ENCODE peak calls at places on chromosomes 11 and 22, in six cellular contexts. One of them, this sample, is unnamed.

GRCh38 chr11:115190196-115190595 is 314.0 kb downstream of the CADM1 start:
- DNase-seq in K562: no peak
- DNase-seq in HepG2: no peak
- DNase-seq in H1: no peak
- DNase-seq in HCT116: no peak
- DNase-seq in GM12878: no peak
- DNase-seq in this sample: no peak

GRCh38 chr11:126990716-126991480 is 9.7 kb downstream of the KIRREL3 start:
- DNase-seq in K562: no peak
- DNase-seq in HepG2: no peak
- DNase-seq in H1: no peak
- DNase-seq in HCT116: no peak
- DNase-seq in GM12878: no peak
- DNase-seq in this sample: no peak

GRCh38 chr11:2074266-2074825 is 64.8 kb downstream of the IGF2 start:
- DNase-seq in K562: peak
- DNase-seq in HepG2: no peak
- DNase-seq in H1: no peak
- DNase-seq in HCT116: no peak
- DNase-seq in GM12878: no peak
- DNase-seq in this sample: peak

GRCh38 chr11:36131719-36132349 is 157.4 kb downstream of the COMMD9 start:
- DNase-seq in K562: peak
- DNase-seq in HepG2: peak
- DNase-seq in H1: no peak
- DNase-seq in HCT116: no peak
- DNase-seq in GM12878: no peak
- DNase-seq in this sample: peak

GRCh38 chr11:1869427-1870325 is 16.8 kb downstream of the LSP1 start:
- DNase-seq in K562: peak
- DNase-seq in HepG2: peak
- DNase-seq in H1: no peak
- DNase-seq in HCT116: no peak
- DNase-seq in GM12878: no peak
- DNase-seq in this sample: no peak

GRCh38 chr11:72039108-72039850 is 40.6 kb downstream of the IL18BP start:
- DNase-seq in K562: no peak
- DNase-seq in HepG2: no peak
- DNase-seq in H1: no peak
- DNase-seq in HCT116: no peak
- DNase-seq in GM12878: no peak
- DNase-seq in this sample: no peak

GRCh38 chr11:131666006-131666405 is 295.6 kb downstream of the NTM start:
- DNase-seq in K562: no peak
- DNase-seq in HepG2: no peak
- DNase-seq in H1: no peak
- DNase-seq in HCT116: no peak
- DNase-seq in GM12878: no peak
- DNase-seq in this sample: no peak

GRCh38 chr11:17979770-17980371 is 33.0 kb downstream of the SERGEF start:
- DNase-seq in K562: peak
- DNase-seq in HepG2: peak
- DNase-seq in H1: no peak
- DNase-seq in HCT116: no peak
- DNase-seq in GM12878: no peak
- DNase-seq in this sample: peak

GRCh38 chr22:17997456-17997855 is 26.9 kb downstream of the MICAL3 start:
- DNase-seq in K562: no peak
- DNase-seq in HepG2: no peak
- DNase-seq in H1: no peak
- DNase-seq in HCT116: no peak
- DNase-seq in GM12878: no peak
- DNase-seq in this sample: no peak

GRCh38 chr22:27715078-27715477 is 86.5 kb downstream of the MN1 start:
- DNase-seq in K562: no peak
- DNase-seq in HepG2: no peak
- DNase-seq in H1: no peak
- DNase-seq in HCT116: no peak
- DNase-seq in GM12878: no peak
- DNase-seq in this sample: no peak

GRCh38 chr11:18844753-18845367 is 53.3 kb upstream of the PTPN5 start:
- DNase-seq in K562: peak
- DNase-seq in HepG2: peak
- DNase-seq in H1: no peak
- DNase-seq in HCT116: peak
- DNase-seq in GM12878: no peak
- DNase-seq in this sample: peak

GRCh38 chr11:107157809-107158187 is 139.5 kb upstream of the GUCY1A2 start:
- DNase-seq in K562: no peak
- DNase-seq in HepG2: peak
- DNase-seq in H1: no peak
- DNase-seq in HCT116: no peak
- DNase-seq in GM12878: no peak
- DNase-seq in this sample: no peak

GRCh38 chr22:22372063-22372462 is 127.5 kb downstream of the VPREB1 start:
- DNase-seq in K562: no peak
- DNase-seq in HepG2: no peak
- DNase-seq in H1: no peak
- DNase-seq in HCT116: no peak
- DNase-seq in GM12878: no peak
- DNase-seq in this sample: no peak

GRCh38 chr22:38653741-38654140 is 2.5 kb downstream of the FAM227A start:
- DNase-seq in K562: no peak
- DNase-seq in HepG2: no peak
- DNase-seq in H1: no peak
- DNase-seq in HCT116: no peak
- DNase-seq in GM12878: no peak
- DNase-seq in this sample: no peak

GRCh38 chr11:130522284-130522961 is 74.0 kb downstream of the ADAMTS15 start:
- DNase-seq in K562: peak
- DNase-seq in HepG2: peak
- DNase-seq in H1: no peak
- DNase-seq in HCT116: peak
- DNase-seq in GM12878: no peak
- DNase-seq in this sample: peak

GRCh38 chr11:91497847-91498246 is 726.8 kb upstream of the FAT3 start:
- DNase-seq in K562: no peak
- DNase-seq in HepG2: no peak
- DNase-seq in H1: no peak
- DNase-seq in HCT116: no peak
- DNase-seq in GM12878: no peak
- DNase-seq in this sample: no peak

GRCh38 chr11:125343732-125344131 is 152.3 kb downstream of the FEZ1 start:
- DNase-seq in K562: no peak
- DNase-seq in HepG2: no peak
- DNase-seq in H1: no peak
- DNase-seq in HCT116: no peak
- DNase-seq in GM12878: no peak
- DNase-seq in this sample: no peak

GRCh38 chr11:115324569-115325432 is 179.4 kb downstream of the CADM1 start:
- DNase-seq in K562: peak
- DNase-seq in HepG2: peak
- DNase-seq in H1: peak
- DNase-seq in HCT116: no peak
- DNase-seq in GM12878: peak
- DNase-seq in this sample: peak

GRCh38 chr22:23494593-23495266 is 85.4 kb downstream of the IGLL1 start:
- DNase-seq in K562: no peak
- DNase-seq in HepG2: no peak
- DNase-seq in H1: no peak
- DNase-seq in HCT116: no peak
- DNase-seq in GM12878: no peak
- DNase-seq in this sample: no peak

GRCh38 chr11:68508425-68508824 is 47.9 kb downstream of the PPP6R3 start:
- DNase-seq in K562: no peak
- DNase-seq in HepG2: no peak
- DNase-seq in H1: no peak
- DNase-seq in HCT116: no peak
- DNase-seq in GM12878: no peak
- DNase-seq in this sample: no peak
- TF ChIP-seq ZNF274 in K562: no peak
- TF ChIP-seq ZNF274 in HepG2: no peak
- TF ChIP-seq ZNF274 in H1: no peak
- TF ChIP-seq ZNF274 in HCT116: no peak
- TF ChIP-seq ZNF274 in GM12878: no peak
- TF ChIP-seq ZNF274 in this sample: no peak

GRCh38 chr11:113647108-113647507 is 59.0 kb downstream of the TMPRSS5 start:
- DNase-seq in K562: peak
- DNase-seq in HepG2: no peak
- DNase-seq in H1: no peak
- DNase-seq in HCT116: no peak
- DNase-seq in GM12878: no peak
- DNase-seq in this sample: no peak
- TF ChIP-seq ZNF274 in K562: no peak
- TF ChIP-seq ZNF274 in HepG2: no peak
- TF ChIP-seq ZNF274 in H1: no peak
- TF ChIP-seq ZNF274 in HCT116: no peak
- TF ChIP-seq ZNF274 in GM12878: no peak
- TF ChIP-seq ZNF274 in this sample: no peak

DNA sequence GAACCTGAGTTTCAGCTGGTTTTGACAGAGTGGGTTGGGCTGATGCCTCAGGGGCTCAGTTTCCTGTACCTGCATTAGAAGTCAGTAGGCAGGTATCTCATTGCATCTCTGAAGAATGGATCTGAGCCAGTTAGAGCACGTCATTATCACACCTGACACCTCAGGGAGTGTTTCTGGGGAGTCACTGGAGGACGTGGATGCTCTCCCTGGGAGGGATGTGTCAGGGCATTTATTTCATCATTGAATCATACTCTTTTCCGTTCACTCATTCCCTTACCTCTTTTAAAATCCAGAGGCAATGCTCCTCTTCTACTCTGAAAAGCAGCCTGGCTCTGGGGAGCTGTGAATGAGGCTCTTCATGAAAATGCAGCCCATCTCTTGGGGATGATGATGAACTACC is 12.3 kb downstream of the PARVA start:
- DNase-seq in K562: no peak
- DNase-seq in HepG2: no peak
- DNase-seq in H1: no peak
- DNase-seq in HCT116: no peak
- DNase-seq in GM12878: no peak
- DNase-seq in this sample: no peak
- TF ChIP-seq ZNF274 in K562: no peak
- TF ChIP-seq ZNF274 in HepG2: no peak
- TF ChIP-seq ZNF274 in H1: no peak
- TF ChIP-seq ZNF274 in HCT116: no peak
- TF ChIP-seq ZNF274 in GM12878: no peak
- TF ChIP-seq ZNF274 in this sample: no peak

GRCh38 chr11:121889168-121889567 is 226.8 kb downstream of the BLID start:
- DNase-seq in K562: no peak
- DNase-seq in HepG2: no peak
- DNase-seq in H1: no peak
- DNase-seq in HCT116: no peak
- DNase-seq in GM12878: no peak
- DNase-seq in this sample: no peak

GRCh38 chr11:121891134-121891533 is 224.9 kb downstream of the BLID start:
- DNase-seq in K562: no peak
- DNase-seq in HepG2: no peak
- DNase-seq in H1: no peak
- DNase-seq in HCT116: no peak
- DNase-seq in GM12878: no peak
- DNase-seq in this sample: no peak

GRCh38 chr11:121889931-121890330 is 226.1 kb downstream of the BLID start:
- DNase-seq in K562: no peak
- DNase-seq in HepG2: no peak
- DNase-seq in H1: no peak
- DNase-seq in HCT116: no peak
- DNase-seq in GM12878: no peak
- DNase-seq in this sample: no peak

GRCh38 chr11:121892131-121892681 is 223.8 kb downstream of the BLID start:
- DNase-seq in K562: no peak
- DNase-seq in HepG2: no peak
- DNase-seq in H1: peak
- DNase-seq in HCT116: no peak
- DNase-seq in GM12878: no peak
- DNase-seq in this sample: peak

DNA sequence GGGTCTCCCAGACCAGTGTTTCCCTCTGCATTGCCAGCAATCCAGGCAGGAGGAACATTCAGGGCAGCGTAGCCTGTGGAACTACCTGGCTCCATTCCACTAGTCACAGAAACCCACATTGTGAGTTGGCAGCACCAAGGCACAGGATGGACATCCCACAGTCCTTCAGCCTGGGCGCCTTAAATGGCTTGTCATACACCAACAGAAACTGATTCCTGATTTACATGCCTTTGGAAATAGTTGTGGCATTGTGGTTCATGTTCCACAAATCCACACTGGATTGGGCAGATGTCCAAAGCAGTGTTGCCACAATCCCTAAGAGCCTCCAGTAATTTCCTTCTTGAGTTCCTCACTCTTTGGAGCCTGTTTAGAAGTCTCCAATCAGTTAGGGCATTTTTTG is 225.6 kb downstream of the BLID start:
- DNase-seq in K562: no peak
- DNase-seq in HepG2: no peak
- DNase-seq in H1: no peak
- DNase-seq in HCT116: no peak
- DNase-seq in GM12878: no peak
- DNase-seq in this sample: no peak
- TF ChIP-seq ZNF274 in K562: no peak
- TF ChIP-seq ZNF274 in HepG2: no peak
- TF ChIP-seq ZNF274 in H1: no peak
- TF ChIP-seq ZNF274 in HCT116: no peak
- TF ChIP-seq ZNF274 in GM12878: no peak
- TF ChIP-seq ZNF274 in this sample: no peak